ENCODE peak calls at places on chromosome 5, in eight cellular contexts. One of them, this sample, is unnamed.
A peak's percentile ranks its signal among the peaks of the same experiment; 100 is the strongest.

GRCh38 chr5:111580956-111581355 is 68.6 kb upstream of the STARD4 start:
- DNase-seq in effector CD8-positive, alpha-beta T cell: no peak
- DNase-seq in occipital lobe: no peak
- DNase-seq in heart left ventricle: no peak
- DNase-seq in activated CD4-positive, alpha-beta T cell treated with anti-CD3 and anti-CD28 coated beads, Interleukin-2, amount 10 ng/mL, durations not matched to agents 7 days and 5 days: no peak
- DNase-seq in NCI-H2081: no peak
- DNase-seq in Daoy: no peak
- DNase-seq in A549: no peak
- DNase-seq in this sample: no peak

GRCh38 chr5:470961-471749 is 28.2 kb downstream of the EXOC3 start:
- DNase-seq in effector CD8-positive, alpha-beta T cell: no peak
- DNase-seq in occipital lobe: no peak
- DNase-seq in heart left ventricle: no peak
- DNase-seq in activated CD4-positive, alpha-beta T cell treated with anti-CD3 and anti-CD28 coated beads, Interleukin-2, amount 10 ng/mL, durations not matched to agents 7 days and 5 days: no peak
- DNase-seq in NCI-H2081: peak; percentile 54
- DNase-seq in Daoy: no peak
- DNase-seq in A549: no peak
- DNase-seq in this sample: no peak

GRCh38 chr5:123460296-123460729 is 37.1 kb upstream of the CEP120 start:
- DNase-seq in effector CD8-positive, alpha-beta T cell: no peak
- DNase-seq in occipital lobe: no peak
- DNase-seq in heart left ventricle: no peak
- DNase-seq in activated CD4-positive, alpha-beta T cell treated with anti-CD3 and anti-CD28 coated beads, Interleukin-2, amount 10 ng/mL, durations not matched to agents 7 days and 5 days: no peak
- DNase-seq in NCI-H2081: no peak
- DNase-seq in Daoy: peak; percentile 67
- DNase-seq in A549: peak; percentile 69
- DNase-seq in this sample: no peak

GRCh38 chr5:79499640-79500273 is 14.2 kb downstream of the HOMER1 start:
- DNase-seq in effector CD8-positive, alpha-beta T cell: no peak
- DNase-seq in occipital lobe: no peak
- DNase-seq in heart left ventricle: no peak
- DNase-seq in activated CD4-positive, alpha-beta T cell treated with anti-CD3 and anti-CD28 coated beads, Interleukin-2, amount 10 ng/mL, durations not matched to agents 7 days and 5 days: no peak
- DNase-seq in NCI-H2081: no peak
- DNase-seq in Daoy: no peak
- DNase-seq in A549: no peak
- DNase-seq in this sample: no peak

GRCh38 chr5:61311836-61312808 is 19.9 kb upstream of the ZSWIM6 start:
- DNase-seq in effector CD8-positive, alpha-beta T cell: no peak
- DNase-seq in occipital lobe: no peak
- DNase-seq in heart left ventricle: no peak
- DNase-seq in activated CD4-positive, alpha-beta T cell treated with anti-CD3 and anti-CD28 coated beads, Interleukin-2, amount 10 ng/mL, durations not matched to agents 7 days and 5 days: no peak
- DNase-seq in NCI-H2081: no peak
- DNase-seq in Daoy: peak; percentile 92
- DNase-seq in A549: peak; percentile 92
- DNase-seq in this sample: no peak

GRCh38 chr5:98144710-98145109 is 628.8 kb upstream of the RGMB start:
- DNase-seq in effector CD8-positive, alpha-beta T cell: no peak
- DNase-seq in occipital lobe: no peak
- DNase-seq in heart left ventricle: no peak
- DNase-seq in activated CD4-positive, alpha-beta T cell treated with anti-CD3 and anti-CD28 coated beads, Interleukin-2, amount 10 ng/mL, durations not matched to agents 7 days and 5 days: no peak
- DNase-seq in NCI-H2081: no peak
- DNase-seq in Daoy: no peak
- DNase-seq in A549: no peak
- DNase-seq in this sample: no peak

GRCh38 chr5:76670508-76670907 is 45.4 kb upstream of the F2R start:
- DNase-seq in effector CD8-positive, alpha-beta T cell: no peak
- DNase-seq in occipital lobe: no peak
- DNase-seq in heart left ventricle: no peak
- DNase-seq in activated CD4-positive, alpha-beta T cell treated with anti-CD3 and anti-CD28 coated beads, Interleukin-2, amount 10 ng/mL, durations not matched to agents 7 days and 5 days: no peak
- DNase-seq in NCI-H2081: no peak
- DNase-seq in Daoy: no peak
- DNase-seq in A549: no peak
- DNase-seq in this sample: no peak

GRCh38 chr5:77852514-77853352 is 76.6 kb upstream of the TBCA start:
- DNase-seq in effector CD8-positive, alpha-beta T cell: no peak
- DNase-seq in occipital lobe: peak; percentile 56
- DNase-seq in heart left ventricle: peak; percentile 57
- DNase-seq in activated CD4-positive, alpha-beta T cell treated with anti-CD3 and anti-CD28 coated beads, Interleukin-2, amount 10 ng/mL, durations not matched to agents 7 days and 5 days: peak; percentile 14
- DNase-seq in NCI-H2081: no peak
- DNase-seq in Daoy: peak; percentile 81
- DNase-seq in A549: peak; percentile 65
- DNase-seq in this sample: no peak

This sample was measured in cortex of kidney.